ENCODE peak calls at places on chromosomes 4 and X, in ten cellular contexts. V, W, J, D, T, Q, Y, S, N and H are unnamed samples.

GRCh38 chr4:46270986-46271596 is 118.8 kb downstream of the GABRA2 start:
- DNase-seq in V (no peak), Q (no peak), S (no peak), Y (peak; percentile 73), T (no peak), W (no peak), N (no peak), D (no peak), J (no peak), H (no peak)

GRCh38 chrX:10467793-10468192 is 152.6 kb downstream of the MID1 start:
- DNase-seq in N (no peak), W (no peak), Q (no peak), D (no peak), S (no peak), T (no peak), Y (no peak), J (no peak), V (no peak), H (no peak)

GRCh38 chr4:108072300-108072699 is 82.6 kb downstream of the HADH start:
- DNase-seq in V (no peak), Q (peak; percentile 41), W (no peak), Y (no peak), N (peak; percentile 71), T (peak; percentile 64), J (peak; percentile 77), D (peak; percentile 85), S (no peak), H (no peak)

GRCh38 chr4:108168672-108169562 is at the start of gene LEF1:
- DNase-seq in D (peak; percentile 80), Y (no peak), V (no peak), W (peak; percentile 83), N (peak; percentile 64), Q (peak; percentile 70), S (no peak), T (peak; percentile 67), J (peak; percentile 62), H (no peak)

GRCh38 chrX:374566-374965 is 12.1 kb downstream of the PPP2R3B start:
- DNase-seq in D (no peak), S (no peak), V (no peak), N (no peak), T (no peak), Q (no peak), J (no peak), Y (no peak), W (no peak), H (no peak)

GRCh38 chrX:45230410-45230809 is 29.7 kb upstream of the DIPK2B start:
- DNase-seq in Y (no peak), T (no peak), N (no peak), S (no peak), V (no peak), D (no peak), J (no peak), W (no peak), Q (no peak), H (no peak)

GRCh38 chr4:38670939-38671593 is 7.1 kb downstream of the KLF3 start:
- DNase-seq in Q (no peak), D (no peak), S (no peak), V (no peak), N (no peak), Y (no peak), T (no peak), J (no peak), W (no peak), H (no peak)

GRCh38 chr4:129223955-129224354 is 128.0 kb downstream of the C4orf33 start:
- DNase-seq in S (no peak), V (no peak), Q (no peak), D (no peak), T (no peak), Y (no peak), J (no peak), N (no peak), W (no peak), H (no peak)

GRCh38 chrX:15269618-15270521 is at the start of gene ASB9:
- DNase-seq in J (peak; percentile 24), N (peak; percentile 7), T (no peak), S (no peak), Q (peak; percentile 2), Y (no peak), W (no peak), V (peak; percentile 10), D (no peak), H (peak; percentile 41)

GRCh38 chr4:74682567-74683359 is 111.6 kb downstream of the BTC start:
- DNase-seq in V (peak; percentile 75), D (no peak), W (no peak), Y (no peak), N (no peak), T (no peak), J (no peak), Q (no peak), S (no peak), H (peak; percentile 83)